ENCODE peak calls at places on chromosome 12, in four cellular contexts. C is H1, T is SK-N-SH, I is K562. X is an unnamed sample.

GRCh38 chr12:25257590-25258324 is 7.0 kb upstream of the KRAS start:
- DNase-seq in C (no peak), T (no peak), I (no peak), X (no peak)

GRCh38 chr12:11633968-11634367 is 15.5 kb upstream of the ETV6 start:
- DNase-seq in C (peak), T (no peak), I (no peak), X (no peak)

GRCh38 chr12:95224202-95225170 is 6.9 kb downstream of the VEZT start:
- DNase-seq in C (no peak), T (no peak), I (peak), X (no peak)

GRCh38 chr12:2634481-2634880 is 160.3 kb upstream of the FKBP4 start:
- DNase-seq in C (no peak), T (no peak), I (no peak), X (no peak)

GRCh38 chr12:66398931-66399625 is 96.8 kb downstream of the HELB start:
- DNase-seq in C (no peak), T (no peak), I (no peak), X (no peak)

GRCh38 chr12:122888232-122888752 is 7.6 kb downstream of the VPS37B start:
- DNase-seq in C (no peak), T (no peak), I (peak), X (peak)

GRCh38 chr12:201361-201760 is 12.6 kb downstream of the SLC6A12 start:
- DNase-seq in C (no peak), T (no peak), I (no peak), X (no peak)

GRCh38 chr12:49970658-49971057 is 2.1 kb upstream of the AQP6 start:
- DNase-seq in C (no peak), T (no peak), I (no peak), X (no peak)

GRCh38 chr12:85627584-85627983 is 208.6 kb downstream of the RASSF9 start:
- DNase-seq in C (no peak), T (no peak), I (no peak), X (no peak)

GRCh38 chr12:54279632-54280400 is at the start of gene CBX5:
- DNase-seq in C (peak), T (peak), I (peak), X (peak)

GRCh38 chr12:71642264-71642663 is 21.4 kb downstream of the ZFC3H1 start:
- DNase-seq in C (no peak), T (no peak), I (no peak), X (no peak)

GRCh38 chr12:91064640-91065039 is 6.8 kb upstream of the KERA start:
- DNase-seq in C (no peak), T (no peak), I (no peak), X (no peak)

GRCh38 chr12:123165537-123165936 is 14.6 kb upstream of the PITPNM2 start:
- DNase-seq in C (no peak), T (no peak), I (no peak), X (no peak)

GRCh38 chr12:64757778-64758177 is 1.4 kb downstream of the GNS start:
- DNase-seq in C (no peak), T (no peak), I (no peak), X (no peak)

GRCh38 chr12:124532331-124532750 is 35.1 kb downstream of the NCOR2 start:
- DNase-seq in C (no peak), T (peak), I (no peak), X (no peak)

GRCh38 chr12:40054554-40055226 is 51.2 kb downstream of the SLC2A13 start:
- DNase-seq in C (no peak), T (no peak), I (no peak), X (no peak)

GRCh38 chr12:41190360-41190759 is 2.2 kb downstream of the PDZRN4 start:
- DNase-seq in C (no peak), T (peak), I (peak), X (no peak)

GRCh38 chr12:32535260-32535999 is 136.1 kb downstream of the FGD4 start:
- DNase-seq in C (no peak), T (peak), I (peak), X (peak)

GRCh38 chr12:18454330-18454729 is 193.0 kb downstream of the PIK3C2G start:
- DNase-seq in C (no peak), T (no peak), I (no peak), X (no peak)

GRCh38 chr12:4975574-4975973 is 65.9 kb downstream of the KCNA1 start:
- DNase-seq in C (peak), T (peak), I (peak), X (peak)

GRCh38 chr12:105850103-105850968 is 288.4 kb downstream of the NUAK1 start:
- DNase-seq in C (no peak), T (no peak), I (peak), X (no peak)

GRCh38 chr12:12696562-12697383 is 790 bp upstream of the GPR19 start:
- DNase-seq in C (peak), T (peak), I (peak), X (peak)

GRCh38 chr12:38949363-38949762 is 44.0 kb upstream of the CPNE8 start:
- DNase-seq in C (no peak), T (no peak), I (no peak), X (no peak)

GRCh38 chr12:93344876-93345275 is 32.8 kb upstream of the NUDT4 start:
- DNase-seq in C (no peak), T (no peak), I (no peak), X (no peak)

GRCh38 chr12:109304485-109304884 is 4.6 kb downstream of the FOXN4 start:
- DNase-seq in C (no peak), T (peak), I (no peak), X (no peak)

GRCh38 chr12:121576851-121577391 is 3.9 kb downstream of the KDM2B start:
- DNase-seq in C (peak), T (no peak), I (no peak), X (peak)

GRCh38 chr12:117967512-117967911 is 1.3 kb downstream of the KSR2 start:
- DNase-seq in C (no peak), T (no peak), I (no peak), X (no peak)

GRCh38 chr12:2664721-2665577 is 129.8 kb upstream of the FKBP4 start:
- DNase-seq in C (no peak), T (no peak), I (no peak), X (peak)

GRCh38 chr12:1773937-1774655 is 46.3 kb upstream of the LRTM2 start:
- DNase-seq in C (no peak), T (no peak), I (no peak), X (no peak)

GRCh38 chr12:120247621-120248030 is 17.9 kb downstream of the PXN start:
- DNase-seq in C (no peak), T (no peak), I (no peak), X (no peak)

GRCh38 chr12:120249875-120250795 is 15.4 kb downstream of the PXN start:
- DNase-seq in C (no peak), T (no peak), I (no peak), X (no peak)

GRCh38 chr12:120249266-120249874 is 16.2 kb downstream of the PXN start:
- DNase-seq in C (no peak), T (no peak), I (peak), X (no peak)

GRCh38 chr12:120254809-120255208 is 10.7 kb downstream of the PXN start:
- DNase-seq in C (no peak), T (no peak), I (no peak), X (no peak)

GRCh38 chr12:120252071-120252906 is 13.2 kb downstream of the PXN start:
- DNase-seq in C (no peak), T (no peak), I (no peak), X (no peak)
- TF ChIP-seq TEAD4 in C (no peak), T (no peak), I (no peak), X (no peak)

DNA sequence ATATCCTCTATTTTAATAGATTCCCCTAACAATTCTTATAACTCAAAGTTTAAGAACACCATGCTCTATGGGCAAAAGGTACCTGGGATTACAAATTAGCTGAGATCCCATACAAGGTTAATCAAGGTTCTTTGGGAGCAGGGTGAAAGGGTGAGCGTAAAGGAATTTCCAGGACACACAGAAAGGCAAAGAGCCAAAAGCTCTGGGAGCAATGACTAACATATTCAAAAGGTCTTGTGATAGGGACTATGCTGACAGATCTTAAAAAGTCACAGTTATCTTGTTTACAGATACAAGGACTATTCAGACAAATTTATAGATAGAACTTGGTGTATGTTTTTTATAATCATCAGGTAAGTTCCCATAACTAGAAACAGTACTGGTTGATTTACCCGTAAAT is 19.5 kb upstream of the PPFIBP1 start:
- DNase-seq in C (no peak), T (no peak), I (no peak), X (no peak)
- TF ChIP-seq TEAD4 in C (no peak), T (no peak), I (no peak), X (no peak)

GRCh38 chr12:68349921-68350606 is 17.9 kb upstream of the MDM1 start:
- DNase-seq in C (no peak), T (no peak), I (no peak), X (no peak)

GRCh38 chr12:68348419-68348818 is 16.3 kb upstream of the MDM1 start:
- DNase-seq in C (no peak), T (no peak), I (no peak), X (no peak)

GRCh38 chr12:68350753-68351152 is 18.6 kb upstream of the MDM1 start:
- DNase-seq in C (no peak), T (no peak), I (no peak), X (no peak)

GRCh38 chr12:68352067-68352466 is 19.9 kb upstream of the MDM1 start:
- DNase-seq in C (no peak), T (no peak), I (no peak), X (no peak)

DNA sequence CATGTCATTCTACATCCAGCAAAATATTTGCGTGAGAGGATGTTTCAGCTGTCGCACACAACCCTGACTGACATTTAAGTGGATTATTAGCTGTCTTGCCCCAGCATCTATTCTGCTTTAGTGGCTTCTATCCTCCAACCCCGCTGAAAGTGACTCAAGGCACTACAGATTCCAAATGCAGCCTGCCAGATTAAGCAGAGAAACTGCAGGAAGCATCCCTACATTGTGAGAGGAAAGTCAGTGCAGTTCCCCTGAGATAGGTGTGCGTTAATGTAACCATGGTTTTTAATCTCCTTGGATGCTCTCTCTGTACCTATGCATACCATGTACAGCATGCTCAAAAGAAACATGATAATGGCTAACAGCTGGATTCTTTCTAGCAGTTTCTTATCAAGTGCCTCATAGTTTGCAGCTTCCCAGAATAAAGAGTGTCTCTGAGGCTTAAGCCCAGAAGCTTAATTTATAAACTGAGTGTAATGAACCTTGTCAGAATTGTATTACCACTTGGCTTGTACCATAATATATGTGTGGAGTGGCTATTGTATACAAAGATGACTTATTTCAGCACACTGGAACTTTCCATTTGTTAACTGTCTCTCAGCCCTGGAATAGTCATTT is 17.0 kb upstream of the MDM1 start:
- DNase-seq in C (no peak), T (no peak), I (no peak), X (no peak)
- TF ChIP-seq TEAD4 in C (no peak), T (no peak), I (no peak), X (no peak)

GRCh38 chr12:104520242-104520900 is 63.6 kb downstream of the CHST11 start:
- DNase-seq in C (no peak), T (peak), I (no peak), X (no peak)
- TF ChIP-seq TEAD4 in C (no peak), T (no peak), I (no peak), X (no peak)

GRCh38 chr12:34302131-34302885 is 280.0 kb downstream of the ALG10 start:
- DNase-seq in C (no peak), T (no peak), I (no peak), X (no peak)
- TF ChIP-seq TEAD4 in C (no peak), T (no peak), I (no peak), X (no peak)

DNA sequence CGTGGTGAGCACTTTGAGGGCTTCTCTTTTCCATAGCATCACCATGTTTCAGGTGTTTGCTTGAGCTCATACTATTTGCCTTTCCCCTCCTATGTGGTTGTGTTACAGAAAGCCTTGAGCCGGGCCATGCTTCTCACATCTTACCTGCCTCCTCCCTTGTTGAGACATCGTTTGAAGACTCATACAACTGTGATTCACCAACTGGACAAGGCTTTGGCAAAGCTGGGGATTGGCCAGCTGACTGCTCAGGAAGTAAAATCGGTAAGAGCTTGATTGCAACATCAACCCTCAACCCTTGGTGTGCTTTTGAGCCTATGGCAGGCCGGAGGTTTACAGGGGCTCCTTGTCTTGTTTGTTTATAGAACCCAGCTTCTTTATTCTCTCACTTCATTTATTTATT is 8.1 kb downstream of the LETMD1 start:
- DNase-seq in C (no peak), T (no peak), I (no peak), X (no peak)
- TF ChIP-seq TEAD4 in C (no peak), T (no peak), I (no peak), X (no peak)

GRCh38 chr12:81347404-81347803 is 269.5 kb downstream of the ACSS3 start:
- DNase-seq in C (no peak), T (no peak), I (no peak), X (no peak)

GRCh38 chr12:81354327-81354932 is 276.6 kb downstream of the ACSS3 start:
- DNase-seq in C (no peak), T (no peak), I (no peak), X (no peak)

GRCh38 chr12:81350309-81350708 is 272.4 kb downstream of the ACSS3 start:
- DNase-seq in C (no peak), T (no peak), I (no peak), X (no peak)
- TF ChIP-seq TEAD4 in C (peak), T (no peak), I (no peak), X (no peak)

GRCh38 chr12:53268009-53268636 is at the start of gene ESPL1:
- DNase-seq in C (peak), T (peak), I (peak), X (peak)

GRCh38 chr12:53265783-53266182 is 2.3 kb upstream of the ESPL1 start:
- DNase-seq in C (no peak), T (no peak), I (no peak), X (no peak)

GRCh38 chr12:53268637-53269562 is 801 bp downstream of the ESPL1 start:
- DNase-seq in C (no peak), T (peak), I (peak), X (no peak)

DNA sequence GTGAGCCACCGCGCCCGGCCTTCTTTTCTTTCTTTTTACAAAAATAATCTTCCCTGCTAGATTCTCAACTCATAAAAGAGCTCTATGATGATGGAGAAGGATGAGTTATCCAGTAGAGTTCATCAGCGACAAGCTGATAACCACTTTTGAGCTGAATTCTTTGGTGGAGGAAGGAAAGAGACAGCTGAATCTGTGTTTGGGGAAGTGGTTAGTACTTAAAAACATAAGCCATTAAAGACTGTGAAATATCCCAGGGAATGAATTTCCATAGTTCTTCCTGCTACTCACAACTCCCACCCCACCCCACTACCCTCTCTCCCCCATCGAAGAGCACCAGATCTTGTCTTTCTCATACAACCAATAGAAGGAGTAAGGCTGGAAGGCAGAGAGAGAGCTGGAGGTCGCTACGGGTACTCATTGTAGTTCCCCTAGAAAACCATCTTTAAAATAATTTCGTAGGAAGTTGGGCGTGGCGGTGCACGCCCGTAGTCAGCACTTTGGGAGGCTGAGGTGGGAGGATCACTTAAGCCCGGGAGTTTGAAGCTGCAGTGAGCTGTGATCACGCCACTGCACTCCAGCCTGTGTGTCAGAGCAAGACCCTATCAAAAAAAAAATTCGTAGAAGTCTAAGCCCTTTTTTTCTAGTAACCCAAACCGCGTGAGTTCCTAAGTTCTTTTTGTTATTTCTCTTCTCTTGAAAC is 640 bp upstream of the ESPL1 start:
- DNase-seq in C (no peak), T (no peak), I (peak), X (no peak)
- TF ChIP-seq TEAD4 in C (no peak), T (no peak), I (no peak), X (no peak)

DNA sequence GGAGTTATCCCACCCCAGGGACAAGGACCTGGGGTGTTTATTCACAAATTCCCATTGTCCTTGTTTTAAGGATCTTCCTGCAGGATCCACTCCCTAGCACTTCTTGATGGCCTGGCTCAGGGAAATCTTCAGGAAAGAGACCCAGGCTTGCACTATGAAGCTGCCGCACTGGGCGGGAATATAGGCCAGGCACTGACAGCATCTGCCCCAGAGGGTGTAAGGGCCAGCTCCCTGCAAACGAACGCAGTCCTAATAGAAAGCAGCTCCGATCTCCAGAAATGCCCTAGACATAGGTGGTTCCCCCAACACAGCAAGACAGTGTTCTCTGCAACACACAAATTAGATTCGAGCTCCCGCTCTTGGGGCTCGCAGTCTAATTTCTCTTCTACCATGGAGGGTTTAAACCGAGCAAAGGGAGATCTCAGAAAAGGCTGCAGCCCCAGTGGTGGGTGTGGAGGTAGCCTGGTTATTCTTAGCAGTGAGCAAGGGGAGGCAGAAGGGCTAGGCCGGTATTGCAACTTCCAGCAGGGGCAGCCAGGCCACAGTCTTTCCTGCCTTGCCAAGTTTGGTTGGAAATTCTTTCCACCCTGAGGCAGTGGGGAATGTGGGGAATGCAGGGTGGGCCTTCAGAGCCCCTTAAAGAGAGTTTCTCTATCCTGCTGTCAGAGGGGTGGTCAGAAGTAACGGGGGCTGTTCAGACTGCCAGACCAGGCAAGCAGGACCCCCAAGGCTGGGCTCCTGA is 16.1 kb upstream of the WSCD2 start:
- DNase-seq in C (peak), T (peak), I (no peak), X (peak)
- TF ChIP-seq TEAD4 in C (peak), T (no peak), I (no peak), X (no peak)

X was measured in WTC11.